ENCODE peak calls at places on chromosomes 12 and 14, in four cellular contexts. N is upper lobe of right lung, O is ovary, G is aorta. X is an unnamed sample. For H3K27me3, the result is how much of the 10 kb centered on the place peaks cover.

GRCh38 chr12:96271469-96272199 is 77.5 kb downstream of the ELK3 start:
- DNase-seq in N (no peak), O (no peak), G (no peak), X (no peak)

GRCh38 chr14:33657478-33657877 is 293.4 kb downstream of the EGLN3 start:
- DNase-seq in N (no peak), O (no peak), G (no peak), X (no peak)

GRCh38 chr14:74950795-74951442 is 4.5 kb downstream of the PGF start:
- DNase-seq in N (no peak), O (no peak), G (peak), X (no peak)

GRCh38 chr14:103008768-103009342 is 48.5 kb downstream of the CDC42BPB start:
- DNase-seq in N (peak), O (no peak), G (peak), X (peak)

GRCh38 chr14:49594347-49595089 is 4.2 kb upstream of the LRR1 start:
- DNase-seq in N (no peak), O (no peak), G (no peak), X (no peak)

GRCh38 chr12:75065482-75065881 is 144.2 kb downstream of the KCNC2 start:
- DNase-seq in N (no peak), O (no peak), G (no peak), X (no peak)

GRCh38 chr12:49345048-49345839 is 1.4 kb upstream of the DNAJC22 start:
- DNase-seq in N (peak), O (no peak), G (no peak), X (no peak)

GRCh38 chr12:38610808-38611350 is 294.3 kb downstream of the ALG10B start:
- DNase-seq in N (no peak), O (no peak), G (no peak), X (no peak)

GRCh38 chr14:105065280-105066228 is at the start of gene GPR132:
- DNase-seq in N (peak), O (no peak), G (peak), X (peak)

GRCh38 chr12:126582231-126582630 is 1517.0 kb downstream of the AACS start:
- DNase-seq in N (no peak), O (no peak), G (no peak), X (no peak)

GRCh38 chr12:114876968-114877680 is 193.1 kb upstream of the TBX3 start:
- DNase-seq in N (no peak), O (no peak), G (no peak), X (no peak)

GRCh38 chr12:64560395-64561301 is 49.6 kb upstream of the RASSF3 start:
- DNase-seq in N (no peak), O (peak), G (no peak), X (no peak)

GRCh38 chr14:21867541-21867940 is 193.9 kb upstream of the OR4E1 start:
- DNase-seq in N (no peak), O (no peak), G (no peak), X (no peak)

GRCh38 chr14:44657688-44658388 is 150.8 kb upstream of the FSCB start:
- DNase-seq in N (no peak), O (no peak), G (no peak), X (no peak)

GRCh38 chr12:56337753-56338221 is 897 bp upstream of the IL23A start:
- DNase-seq in N (no peak), O (no peak), G (no peak), X (no peak)

GRCh38 chr12:41167701-41168100 is 20.4 kb upstream of the PDZRN4 start:
- DNase-seq in N (no peak), O (no peak), G (no peak), X (no peak)

GRCh38 chr12:19967486-19967885 is 400.9 kb upstream of the PDE3A start:
- DNase-seq in N (no peak), O (no peak), G (no peak), X (no peak)

GRCh38 chr12:121255433-121255832 is 41.1 kb downstream of the CAMKK2 start:
- DNase-seq in N (no peak), O (no peak), G (peak), X (no peak)

GRCh38 chr14:105484069-105484996 is 2.4 kb upstream of the CRIP1 start:
- DNase-seq in N (no peak), O (no peak), G (peak), X (peak)

GRCh38 chr12:123723011-123723410 is 10.9 kb downstream of the ATP6V0A2 start:
- DNase-seq in N (no peak), O (no peak), G (no peak), X (no peak)

GRCh38 chr12:47078733-47079364 is 572 bp upstream of the PCED1B start:
- DNase-seq in N (peak), O (peak), G (peak), X (no peak)

GRCh38 chr12:92558241-92558773 is 144.5 kb upstream of the PLEKHG7 start:
- DNase-seq in N (no peak), O (no peak), G (no peak), X (no peak)

GRCh38 chr12:92558806-92559205 is 144.0 kb upstream of the PLEKHG7 start:
- DNase-seq in N (no peak), O (no peak), G (no peak), X (no peak)

GRCh38 chr12:92556141-92556540 is 146.6 kb upstream of the PLEKHG7 start:
- DNase-seq in N (no peak), O (no peak), G (no peak), X (no peak)

GRCh38 chr12:92557422-92557724 is 145.4 kb upstream of the PLEKHG7 start:
- DNase-seq in N (no peak), O (no peak), G (no peak), X (no peak)

GRCh38 chr12:92556622-92557421 is 146.0 kb upstream of the PLEKHG7 start:
- DNase-seq in N (no peak), O (no peak), G (no peak), X (no peak)
- H3K27me3 ChIP-seq in N (under half), O (under half), G (under half), X (under half)

DNA sequence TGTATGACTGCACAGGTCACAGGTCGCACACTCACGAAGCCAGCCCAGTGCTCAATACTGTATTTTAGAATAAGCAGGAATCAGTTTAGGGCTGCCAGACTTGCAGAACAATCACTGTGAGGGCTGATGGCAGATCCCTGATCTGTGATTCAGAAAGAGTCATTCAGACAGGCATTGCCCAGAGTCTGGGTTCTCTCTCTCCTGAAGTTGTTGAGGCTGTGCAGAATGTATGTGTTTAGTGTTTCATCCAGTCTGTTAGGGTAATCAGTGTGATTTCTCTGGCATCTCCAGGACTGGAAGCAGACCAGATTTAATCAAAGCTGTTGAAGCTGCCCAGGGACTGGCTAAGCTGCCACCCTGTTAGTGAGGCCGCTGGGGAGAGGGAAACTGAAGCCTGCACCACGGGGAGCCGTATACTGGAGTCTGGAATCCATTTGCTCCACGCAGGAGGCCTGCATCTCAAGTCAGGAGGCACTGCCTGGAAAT is 69.3 kb downstream of the ETV6 start:
- DNase-seq in N (no peak), O (no peak), G (no peak), X (no peak)
- H3K27ac ChIP-seq in N (no peak), O (no peak), G (no peak), X (peak)

GRCh38 chr12:125305221-125305620 is 240.0 kb downstream of the AACS start:
- DNase-seq in N (no peak), O (no peak), G (no peak), X (no peak)
- H3K27me3 ChIP-seq in N (under half), O (under half), G (under half), X (under half)

DNA sequence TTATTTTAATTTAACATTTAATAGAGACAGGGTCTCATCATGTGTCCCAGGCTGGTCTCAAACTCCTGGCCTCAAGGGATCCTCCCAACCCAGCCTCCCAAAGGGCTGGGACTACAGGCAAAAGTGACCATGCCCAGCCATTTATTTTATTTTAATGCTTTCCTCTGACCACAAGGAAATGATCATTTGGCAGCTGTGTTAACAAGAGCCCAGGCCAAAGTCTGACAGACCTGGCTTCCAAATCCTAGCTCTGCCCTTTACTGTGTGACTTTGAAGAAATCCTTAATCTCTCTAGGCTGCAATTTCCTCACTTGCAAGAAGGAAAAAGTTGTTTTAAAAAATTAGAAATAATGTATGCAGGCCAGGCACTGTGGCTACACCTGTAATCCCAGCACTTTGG is 16.7 kb upstream of the GCH1 start:
- DNase-seq in N (no peak), O (no peak), G (no peak), X (no peak)
- H3K27ac ChIP-seq in N (no peak), O (no peak), G (no peak), X (no peak)